ENCODE peak calls at places on chromosomes 3 and 15, in eight cellular contexts. One of them, this sample, is unnamed.

GRCh38 chr3:98778383-98778782 is 15.2 kb downstream of the ST3GAL6 start:
- DNase-seq in GM12865: no peak
- DNase-seq in bronchial epithelial cell: peak; percentile 51
- DNase-seq in type B pancreatic cell: no peak
- DNase-seq in GM12864: no peak
- DNase-seq in GM13977: no peak
- DNase-seq in fibroblast of pulmonary artery: no peak
- DNase-seq in HFF-Myc: no peak
- DNase-seq in this sample: no peak

GRCh38 chr15:40936709-40937666 is 7.8 kb downstream of the DLL4 start:
- DNase-seq in type B pancreatic cell: no peak
- DNase-seq in GM12864: no peak
- DNase-seq in GM12865: peak; percentile 45
- DNase-seq in GM13977: no peak
- DNase-seq in fibroblast of pulmonary artery: peak; percentile 24
- DNase-seq in HFF-Myc: no peak
- DNase-seq in bronchial epithelial cell: peak; percentile 33
- DNase-seq in this sample: no peak

GRCh38 chr3:54122046-54122801 is at the start of gene CACNA2D3:
- DNase-seq in HFF-Myc: no peak
- DNase-seq in GM12864: no peak
- DNase-seq in fibroblast of pulmonary artery: peak; percentile 63
- DNase-seq in type B pancreatic cell: no peak
- DNase-seq in GM12865: peak; percentile 9
- DNase-seq in GM13977: peak; percentile 67
- DNase-seq in bronchial epithelial cell: no peak
- DNase-seq in this sample: no peak

GRCh38 chr15:72947709-72948108 is 104.6 kb upstream of the NEO1 start:
- DNase-seq in type B pancreatic cell: no peak
- DNase-seq in fibroblast of pulmonary artery: no peak
- DNase-seq in GM12864: no peak
- DNase-seq in HFF-Myc: no peak
- DNase-seq in GM13977: no peak
- DNase-seq in bronchial epithelial cell: no peak
- DNase-seq in GM12865: no peak
- DNase-seq in this sample: no peak

GRCh38 chr15:60381148-60381788 is 16.5 kb downstream of the ANXA2 start:
- DNase-seq in GM13977: no peak
- DNase-seq in type B pancreatic cell: no peak
- DNase-seq in HFF-Myc: no peak
- DNase-seq in fibroblast of pulmonary artery: peak; percentile 53
- DNase-seq in bronchial epithelial cell: no peak
- DNase-seq in GM12864: no peak
- DNase-seq in GM12865: no peak
- DNase-seq in this sample: no peak

GRCh38 chr15:67835349-67836133 is 4.3 kb downstream of the RNU6-1 start:
- DNase-seq in bronchial epithelial cell: no peak
- DNase-seq in type B pancreatic cell: no peak
- DNase-seq in GM13977: peak; percentile 49
- DNase-seq in HFF-Myc: no peak
- DNase-seq in GM12864: no peak
- DNase-seq in fibroblast of pulmonary artery: no peak
- DNase-seq in GM12865: no peak
- DNase-seq in this sample: no peak

GRCh38 chr3:100317928-100318327 is 16.6 kb upstream of the NIT2 start:
- DNase-seq in bronchial epithelial cell: no peak
- DNase-seq in type B pancreatic cell: no peak
- DNase-seq in HFF-Myc: no peak
- DNase-seq in GM12864: no peak
- DNase-seq in GM12865: peak; percentile 9
- DNase-seq in GM13977: peak; percentile 51
- DNase-seq in fibroblast of pulmonary artery: no peak
- DNase-seq in this sample: no peak

GRCh38 chr3:4981160-4981687 is 2.0 kb downstream of the BHLHE40 start:
- DNase-seq in HFF-Myc: no peak
- DNase-seq in GM13977: no peak
- DNase-seq in GM12865: no peak
- DNase-seq in fibroblast of pulmonary artery: peak; percentile 55
- DNase-seq in GM12864: no peak
- DNase-seq in type B pancreatic cell: no peak
- DNase-seq in bronchial epithelial cell: peak; percentile 30
- DNase-seq in this sample: no peak

GRCh38 chr3:174146008-174146407 is 713.1 kb upstream of the NAALADL2 start:
- DNase-seq in type B pancreatic cell: no peak
- DNase-seq in fibroblast of pulmonary artery: no peak
- DNase-seq in GM13977: no peak
- DNase-seq in GM12865: no peak
- DNase-seq in HFF-Myc: no peak
- DNase-seq in bronchial epithelial cell: no peak
- DNase-seq in GM12864: no peak
- DNase-seq in this sample: no peak

GRCh38 chr3:113264249-113264648 is 52.9 kb downstream of the BOC start:
- DNase-seq in bronchial epithelial cell: no peak
- DNase-seq in fibroblast of pulmonary artery: no peak
- DNase-seq in GM12864: no peak
- DNase-seq in HFF-Myc: no peak
- DNase-seq in GM13977: no peak
- DNase-seq in GM12865: no peak
- DNase-seq in type B pancreatic cell: no peak
- DNase-seq in this sample: peak; percentile 41

GRCh38 chr15:101483476-101483875 is 6.0 kb downstream of the PCSK6 start:
- DNase-seq in type B pancreatic cell: peak; percentile 42
- DNase-seq in HFF-Myc: no peak
- DNase-seq in GM13977: no peak
- DNase-seq in bronchial epithelial cell: no peak
- DNase-seq in fibroblast of pulmonary artery: no peak
- DNase-seq in GM12865: no peak
- DNase-seq in GM12864: no peak
- DNase-seq in this sample: no peak

GRCh38 chr15:96535148-96535547 is 204.6 kb downstream of the NR2F2 start:
- DNase-seq in fibroblast of pulmonary artery: no peak
- DNase-seq in HFF-Myc: no peak
- DNase-seq in GM12864: no peak
- DNase-seq in GM12865: no peak
- DNase-seq in bronchial epithelial cell: no peak
- DNase-seq in type B pancreatic cell: no peak
- DNase-seq in GM13977: no peak
- DNase-seq in this sample: no peak

GRCh38 chr3:185283374-185283935 is 29.6 kb upstream of the EHHADH start:
- DNase-seq in fibroblast of pulmonary artery: peak; percentile 48
- DNase-seq in GM12865: no peak
- DNase-seq in type B pancreatic cell: no peak
- DNase-seq in GM13977: no peak
- DNase-seq in HFF-Myc: no peak
- DNase-seq in GM12864: no peak
- DNase-seq in bronchial epithelial cell: peak; percentile 39
- DNase-seq in this sample: no peak

GRCh38 chr3:159857840-159858239 is 130.8 kb upstream of the IL12A start:
- DNase-seq in fibroblast of pulmonary artery: no peak
- DNase-seq in GM13977: no peak
- DNase-seq in HFF-Myc: no peak
- DNase-seq in GM12865: no peak
- DNase-seq in GM12864: no peak
- DNase-seq in bronchial epithelial cell: no peak
- DNase-seq in type B pancreatic cell: no peak
- DNase-seq in this sample: no peak

GRCh38 chr15:74845581-74845980 is 2.6 kb upstream of the ULK3 start:
- DNase-seq in type B pancreatic cell: no peak
- DNase-seq in bronchial epithelial cell: no peak
- DNase-seq in HFF-Myc: no peak
- DNase-seq in fibroblast of pulmonary artery: no peak
- DNase-seq in GM12864: no peak
- DNase-seq in GM13977: peak; percentile 16
- DNase-seq in GM12865: no peak
- DNase-seq in this sample: no peak

GRCh38 chr15:50531763-50532162 is 14.7 kb downstream of the USP50 start:
- DNase-seq in bronchial epithelial cell: no peak
- DNase-seq in fibroblast of pulmonary artery: no peak
- DNase-seq in HFF-Myc: no peak
- DNase-seq in type B pancreatic cell: no peak
- DNase-seq in GM13977: no peak
- DNase-seq in GM12865: no peak
- DNase-seq in GM12864: no peak
- DNase-seq in this sample: no peak

GRCh38 chr3:10370429-10370828 is 49.5 kb upstream of the SEC13 start:
- DNase-seq in bronchial epithelial cell: peak; percentile 7
- DNase-seq in type B pancreatic cell: no peak
- DNase-seq in GM12864: no peak
- DNase-seq in GM12865: no peak
- DNase-seq in fibroblast of pulmonary artery: peak; percentile 61
- DNase-seq in GM13977: no peak
- DNase-seq in HFF-Myc: no peak
- DNase-seq in this sample: no peak

DNA sequence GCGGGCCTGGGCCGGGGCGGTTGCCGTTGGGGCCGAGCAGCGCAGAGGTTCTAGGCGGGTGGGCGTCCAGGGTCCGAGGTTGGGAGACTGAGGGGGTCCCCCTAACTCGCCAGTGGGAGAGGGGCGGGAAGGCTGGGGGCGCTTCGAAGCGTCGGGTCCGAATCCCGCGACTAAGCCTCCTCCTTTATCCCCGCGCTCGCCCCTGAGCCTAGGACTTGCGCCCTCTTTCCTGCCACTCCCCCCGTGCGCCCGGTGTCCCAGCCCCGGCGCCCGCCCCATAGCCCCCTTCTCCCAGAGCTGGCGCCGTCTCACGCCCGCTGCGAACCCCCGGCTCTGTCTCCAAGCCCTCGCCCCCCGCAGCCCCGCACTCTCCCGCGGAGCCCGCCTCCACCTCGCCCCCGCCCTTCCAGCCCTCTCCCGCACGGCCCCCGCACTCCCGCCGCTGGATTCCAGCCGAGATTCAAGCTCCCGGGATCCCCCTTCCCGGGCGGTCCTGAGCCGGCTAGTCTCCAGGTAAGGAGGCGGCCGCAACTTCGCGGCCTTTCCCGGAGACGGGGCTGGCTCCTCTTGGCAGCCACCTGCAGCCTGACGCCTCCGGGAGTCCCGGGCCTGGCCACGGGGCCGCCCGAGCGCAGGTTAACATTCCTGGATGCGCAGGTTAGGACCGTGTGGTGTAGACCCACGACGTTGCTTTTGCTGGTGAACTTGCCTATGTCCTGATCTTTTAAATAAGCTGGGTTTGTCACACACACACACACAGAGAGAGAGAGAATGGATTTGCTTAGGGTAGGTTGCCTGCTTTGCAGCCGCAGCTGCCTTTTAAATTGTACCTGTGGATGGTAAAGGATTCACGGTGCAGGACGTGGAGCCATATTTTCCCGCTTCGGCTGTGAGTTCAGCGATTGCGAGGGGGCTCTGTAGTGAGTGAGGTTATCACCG is 567 bp downstream of the PXYLP1 start:
- DNase-seq in bronchial epithelial cell: peak; percentile 15
- DNase-seq in fibroblast of pulmonary artery: no peak
- DNase-seq in GM12864: no peak
- DNase-seq in GM12865: peak; percentile 20
- DNase-seq in type B pancreatic cell: no peak
- DNase-seq in HFF-Myc: no peak
- DNase-seq in GM13977: peak; percentile 36
- DNase-seq in this sample: peak; percentile 48
- TF ChIP-seq CTCF in bronchial epithelial cell: no peak
- TF ChIP-seq CTCF in fibroblast of pulmonary artery: no peak
- TF ChIP-seq CTCF in GM12864: no peak
- TF ChIP-seq CTCF in GM12865: no peak
- TF ChIP-seq CTCF in type B pancreatic cell: no peak
- TF ChIP-seq CTCF in HFF-Myc: no peak
- TF ChIP-seq CTCF in GM13977: no peak
- TF ChIP-seq CTCF in this sample: peak; percentile 18

DNA sequence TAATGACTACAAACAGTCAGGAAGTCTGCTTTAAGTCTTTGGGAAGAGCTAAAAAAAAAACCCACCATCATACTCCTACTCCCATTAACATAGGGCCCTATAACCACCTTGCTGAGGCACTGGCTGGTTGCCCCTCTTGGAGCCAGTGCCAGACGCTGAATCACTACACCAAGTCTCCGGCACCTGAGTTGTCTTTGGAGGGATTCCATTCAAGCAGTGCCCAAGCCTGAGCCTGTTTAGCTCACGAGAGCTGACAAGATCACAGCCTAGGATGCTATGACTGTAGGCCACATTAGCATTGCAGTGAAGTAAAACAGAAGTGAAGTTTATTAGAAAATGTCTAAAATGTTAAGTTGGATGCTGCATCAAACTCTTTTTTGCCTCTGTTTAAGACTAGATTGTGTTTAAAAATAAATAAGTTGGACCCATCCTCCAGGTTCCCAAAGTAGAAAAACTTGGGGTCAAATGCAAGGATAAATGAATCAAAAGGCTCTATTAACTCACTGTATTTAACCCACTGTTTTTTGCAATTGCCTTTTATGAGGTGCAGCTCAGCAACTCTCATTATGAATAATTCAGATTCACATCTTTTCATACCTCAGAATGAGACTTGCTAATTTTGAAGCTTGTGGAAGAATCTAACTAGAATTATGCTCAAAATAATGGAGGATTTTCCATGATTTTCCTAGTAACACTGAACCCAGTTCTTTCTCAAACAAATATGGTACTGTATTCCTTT is 461.9 kb downstream of the FOXP1 start:
- DNase-seq in HFF-Myc: no peak
- DNase-seq in type B pancreatic cell: no peak
- DNase-seq in GM13977: no peak
- DNase-seq in bronchial epithelial cell: peak; percentile 67
- DNase-seq in GM12865: no peak
- DNase-seq in fibroblast of pulmonary artery: no peak
- DNase-seq in GM12864: no peak
- DNase-seq in this sample: no peak
- TF ChIP-seq CTCF in HFF-Myc: no peak
- TF ChIP-seq CTCF in type B pancreatic cell: no peak
- TF ChIP-seq CTCF in GM13977: no peak
- TF ChIP-seq CTCF in bronchial epithelial cell: no peak
- TF ChIP-seq CTCF in GM12865: no peak
- TF ChIP-seq CTCF in fibroblast of pulmonary artery: no peak
- TF ChIP-seq CTCF in GM12864: no peak
- TF ChIP-seq CTCF in this sample: no peak

GRCh38 chr3:168422843-168423242 is 327.1 kb upstream of the GOLIM4 start:
- DNase-seq in bronchial epithelial cell: no peak
- DNase-seq in HFF-Myc: no peak
- DNase-seq in GM13977: no peak
- DNase-seq in GM12864: no peak
- DNase-seq in type B pancreatic cell: no peak
- DNase-seq in GM12865: peak; percentile 9
- DNase-seq in fibroblast of pulmonary artery: no peak
- DNase-seq in this sample: no peak
- TF ChIP-seq CTCF in bronchial epithelial cell: no peak
- TF ChIP-seq CTCF in HFF-Myc: no peak
- TF ChIP-seq CTCF in GM13977: no peak
- TF ChIP-seq CTCF in GM12864: no peak
- TF ChIP-seq CTCF in type B pancreatic cell: no peak
- TF ChIP-seq CTCF in GM12865: no peak
- TF ChIP-seq CTCF in fibroblast of pulmonary artery: no peak
- TF ChIP-seq CTCF in this sample: no peak

DNA sequence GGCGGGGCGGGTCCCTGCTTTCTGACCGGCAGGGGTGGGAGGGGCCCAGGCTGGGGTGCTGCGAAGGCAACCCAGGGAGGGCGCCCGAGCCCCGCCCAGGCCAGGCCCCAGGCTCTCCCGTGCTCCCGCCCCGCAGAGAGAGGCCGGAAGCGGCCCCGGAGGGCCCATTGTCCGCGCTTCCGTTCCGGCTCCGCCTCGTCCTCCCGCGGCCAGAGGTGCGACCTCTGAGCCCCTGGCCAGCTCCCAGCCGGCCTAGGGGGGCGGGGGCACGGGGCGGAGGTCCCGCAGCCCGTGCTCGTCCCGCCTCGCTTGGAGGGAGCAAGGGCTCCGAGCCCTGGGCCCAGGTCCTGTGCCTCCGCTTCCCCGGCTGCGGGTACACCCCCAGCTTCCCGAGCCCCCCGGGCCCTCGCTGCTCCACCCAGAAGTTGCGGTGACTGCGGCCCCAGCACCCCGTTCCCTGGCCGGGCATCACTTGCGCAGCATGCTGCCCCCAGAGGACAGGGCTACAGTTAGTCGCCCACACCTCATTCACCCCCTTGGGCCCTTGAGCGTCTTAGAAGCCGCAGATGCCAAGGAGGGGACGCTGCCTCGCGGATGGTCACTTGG is 20.4 kb upstream of the PLXND1 start:
- DNase-seq in HFF-Myc: peak; percentile 49
- DNase-seq in type B pancreatic cell: peak; percentile 78
- DNase-seq in GM12864: peak; percentile 30
- DNase-seq in GM12865: peak; percentile 91
- DNase-seq in bronchial epithelial cell: peak; percentile 55
- DNase-seq in GM13977: peak; percentile 97
- DNase-seq in fibroblast of pulmonary artery: peak; percentile 87
- DNase-seq in this sample: peak; percentile 72
- TF ChIP-seq CTCF in HFF-Myc: no peak
- TF ChIP-seq CTCF in type B pancreatic cell: peak; percentile 38
- TF ChIP-seq CTCF in GM12864: no peak
- TF ChIP-seq CTCF in GM12865: peak; percentile 9
- TF ChIP-seq CTCF in bronchial epithelial cell: no peak
- TF ChIP-seq CTCF in GM13977: peak; percentile 18
- TF ChIP-seq CTCF in fibroblast of pulmonary artery: no peak
- TF ChIP-seq CTCF in this sample: no peak